ENCODE peak calls at places on chromosomes 5 and 9, in nine cellular contexts. L is spleen, B is tibial artery, Z is left colon, E is anterior cingulate cortex, V is M059J, F is T1000, H is HS-5, I is AG09309. C is an unnamed sample.

GRCh38 chr9:76643399-76644117 is 120.7 kb upstream of the PCA3 start:
- DNase-seq in L (peak), B (peak), Z (no peak), E (no peak), V (no peak), F (no peak), H (no peak), I (no peak), C (no peak)

GRCh38 chr5:144183254-144183889 is 12.7 kb downstream of the KCTD16 start:
- DNase-seq in L (no peak), B (no peak), Z (no peak), E (no peak), V (peak), F (no peak), H (no peak), I (no peak), C (peak)

GRCh38 chr5:39459091-39459490 is 34.3 kb upstream of the DAB2 start:
- DNase-seq in L (no peak), B (no peak), Z (no peak), E (no peak), V (no peak), F (no peak), H (no peak), I (peak), C (no peak)

GRCh38 chr5:126054593-126055347 is 368.4 kb upstream of the GRAMD2B start:
- DNase-seq in L (no peak), B (no peak), Z (no peak), E (no peak), V (no peak), F (no peak), H (no peak), I (no peak), C (no peak)

GRCh38 chr5:141508808-141509611 is 20.1 kb downstream of the PCDHGC5 start:
- DNase-seq in L (no peak), B (peak), Z (no peak), E (peak), V (peak), F (peak), H (peak), I (peak), C (peak)

GRCh38 chr9:78030553-78031270 is 899 bp downstream of the GNAQ start:
- DNase-seq in L (peak), B (peak), Z (peak), E (no peak), V (peak), F (peak), H (no peak), I (no peak), C (peak)

GRCh38 chr9:107983191-107983603 is 493.6 kb upstream of the KLF4 start:
- DNase-seq in L (no peak), B (peak), Z (no peak), E (no peak), V (peak), F (no peak), H (peak), I (peak), C (no peak)

GRCh38 chr5:79621056-79621455 is 8.8 kb downstream of the TENT2 start:
- DNase-seq in L (no peak), B (no peak), Z (no peak), E (no peak), V (peak), F (no peak), H (peak), I (peak), C (no peak)

GRCh38 chr5:124519396-124519795 is 227.0 kb downstream of the ZNF608 start:
- DNase-seq in L (no peak), B (peak), Z (no peak), E (no peak), V (peak), F (peak), H (peak), I (peak), C (peak)

GRCh38 chr5:73519531-73520283 is 21.5 kb downstream of the BTF3 start:
- DNase-seq in L (no peak), B (peak), Z (peak), E (peak), V (peak), F (peak), H (peak), I (no peak), C (peak)

GRCh38 chr5:57817001-57817453 is 334.4 kb upstream of the ACTBL2 start:
- DNase-seq in L (no peak), B (no peak), Z (no peak), E (no peak), V (peak), F (no peak), H (no peak), I (no peak), C (no peak)

GRCh38 chr9:33124716-33125378 is 42.3 kb downstream of the B4GALT1 start:
- DNase-seq in L (peak), B (no peak), Z (no peak), E (no peak), V (no peak), F (no peak), H (no peak), I (no peak), C (no peak)

GRCh38 chr9:130933114-130934046 is 5.7 kb downstream of the FIBCD1 start:
- DNase-seq in L (no peak), B (no peak), Z (no peak), E (no peak), V (peak), F (peak), H (no peak), I (peak), C (no peak)

GRCh38 chr5:139709587-139710369 is 61.6 kb downstream of the CXXC5 start:
- DNase-seq in L (peak), B (no peak), Z (peak), E (no peak), V (peak), F (no peak), H (no peak), I (no peak), C (no peak)

GRCh38 chr5:93058309-93058708 is 522.7 kb downstream of the NR2F1-AS1 start:
- DNase-seq in L (no peak), B (no peak), Z (no peak), E (no peak), V (peak), F (peak), H (no peak), I (peak), C (no peak)

GRCh38 chr5:91538179-91538578 is 155.1 kb upstream of the ARRDC3 start:
- DNase-seq in L (no peak), B (no peak), Z (no peak), E (no peak), V (no peak), F (no peak), H (no peak), I (no peak), C (no peak)

GRCh38 chr9:89896806-89897340 is 292.1 kb downstream of the GADD45G start:
- DNase-seq in L (no peak), B (no peak), Z (no peak), E (no peak), V (no peak), F (no peak), H (no peak), I (no peak), C (no peak)

GRCh38 chr9:93911871-93912554 is 43.1 kb downstream of the BARX1 start:
- DNase-seq in L (no peak), B (no peak), Z (no peak), E (no peak), V (no peak), F (no peak), H (no peak), I (no peak), C (no peak)

GRCh38 chr9:81239388-81239787 is 450.0 kb downstream of the TLE1 start:
- DNase-seq in L (no peak), B (no peak), Z (no peak), E (no peak), V (peak), F (no peak), H (no peak), I (no peak), C (no peak)

GRCh38 chr9:127543221-127543620 is 68.9 kb upstream of the STXBP1 start:
- DNase-seq in L (no peak), B (no peak), Z (no peak), E (no peak), V (no peak), F (no peak), H (no peak), I (no peak), C (no peak)

GRCh38 chr9:121253821-121254471 is 14.0 kb upstream of the GSN start:
- DNase-seq in L (no peak), B (no peak), Z (no peak), E (no peak), V (no peak), F (no peak), H (no peak), I (no peak), C (no peak)

GRCh38 chr9:90767523-90768100 is 34.0 kb upstream of the SYK start:
- DNase-seq in L (no peak), B (no peak), Z (no peak), E (no peak), V (no peak), F (no peak), H (no peak), I (no peak), C (no peak)

GRCh38 chr5:2813678-2814077 is 62.2 kb upstream of the IRX2 start:
- DNase-seq in L (no peak), B (no peak), Z (no peak), E (no peak), V (no peak), F (no peak), H (no peak), I (no peak), C (no peak)

GRCh38 chr9:81833563-81834345 is 94.5 kb upstream of the SPATA31D4 start:
- DNase-seq in L (no peak), B (no peak), Z (no peak), E (no peak), V (peak), F (no peak), H (no peak), I (no peak), C (no peak)

GRCh38 chr5:32308951-32309350 is 3.8 kb downstream of the MTMR12 start:
- DNase-seq in L (no peak), B (no peak), Z (no peak), E (no peak), V (no peak), F (no peak), H (no peak), I (no peak), C (no peak)